ENCODE peak calls at places on chromosome 5, in nine cellular contexts. B is H4; F is hypothalamus; A is BJ; D is fibroblast of gingiva; O is effector memory CD8-positive, alpha-beta T cell; Q is ELF-1; N is NCI-H1048; K is stimulated activated CD4-positive, alpha-beta T cell treated with anti-CD3 and anti-CD28 coated beads, Interleukin-4, amount 100 ng/mL, for 4 hours. T is an unnamed sample.
A peak's percentile ranks its signal among the peaks of the same experiment; 100 is the strongest.

GRCh38 chr5:52757991-52758390 is 29.7 kb upstream of the ITGA1 start:
- DNase-seq in K (no peak), F (no peak), O (no peak), Q (no peak), N (no peak), A (no peak), B (no peak), D (no peak), T (no peak)

GRCh38 chr5:89458330-89458656 is 575.3 kb upstream of the MEF2C start:
- DNase-seq in F (no peak), B (no peak), D (no peak), K (no peak), N (no peak), O (no peak), Q (no peak), A (no peak), T (no peak)

GRCh38 chr5:107359033-107359915 is 311.5 kb downstream of the EFNA5 start:
- DNase-seq in F (no peak), D (peak; percentile 71), O (no peak), A (no peak), N (no peak), Q (no peak), K (no peak), B (peak; percentile 72), T (no peak)

GRCh38 chr5:132790201-132790870 is 13.3 kb upstream of the SEPTIN8 start:
- DNase-seq in A (no peak), F (peak; percentile 42), B (no peak), K (no peak), Q (no peak), N (no peak), D (no peak), O (no peak), T (no peak)

GRCh38 chr5:21398511-21398910 is 1410.5 kb upstream of the CDH18 start:
- DNase-seq in D (no peak), Q (peak; percentile 26), A (no peak), N (no peak), K (no peak), B (no peak), O (no peak), F (no peak), T (no peak)

GRCh38 chr5:1436036-1436435 is 9.2 kb downstream of the SLC6A3 start:
- DNase-seq in A (no peak), B (no peak), F (no peak), K (no peak), N (no peak), Q (no peak), O (no peak), D (no peak), T (no peak)

GRCh38 chr5:141245250-141245717 is at the start of gene PCDHB15:
- DNase-seq in D (no peak), K (no peak), F (peak; percentile 3), A (no peak), N (no peak), O (peak; percentile 13), Q (peak; percentile 50), B (no peak), T (peak; percentile 34)

GRCh38 chr5:10653751-10654400 is 90.0 kb downstream of the ANKRD33B start:
- DNase-seq in F (no peak), D (no peak), N (no peak), O (no peak), Q (no peak), K (no peak), B (no peak), A (no peak), T (no peak)

GRCh38 chr5:132491368-132492364 is 1.1 kb upstream of the IRF1 start:
- DNase-seq in N (no peak), D (no peak), F (no peak), O (peak; percentile 25), K (no peak), B (no peak), Q (peak; percentile 43), A (no peak), T (peak; percentile 39)

GRCh38 chr5:35229076-35230042 is 928 bp downstream of the PRLR start:
- DNase-seq in F (no peak), K (no peak), O (no peak), A (no peak), B (peak; percentile 51), Q (peak; percentile 92), N (peak; percentile 16), D (no peak), T (peak; percentile 83)

GRCh38 chr5:129116797-129117196 is 22.2 kb downstream of the ISOC1 start:
- DNase-seq in K (no peak), N (no peak), A (no peak), B (no peak), Q (no peak), D (no peak), O (no peak), F (no peak), T (no peak)

GRCh38 chr5:103703617-103704016 is 141.0 kb upstream of the NUDT12 start:
- DNase-seq in K (no peak), B (no peak), N (peak; percentile 51), F (no peak), O (no peak), A (no peak), Q (no peak), D (no peak), T (no peak)

GRCh38 chr5:41527201-41527779 is 16.9 kb upstream of the PLCXD3 start:
- DNase-seq in D (peak; percentile 72), F (no peak), A (peak; percentile 93), Q (peak; percentile 12), K (no peak), O (no peak), B (peak; percentile 90), N (no peak), T (peak; percentile 12)

GRCh38 chr5:124289641-124290201 is 456.7 kb downstream of the ZNF608 start:
- DNase-seq in F (no peak), O (no peak), N (no peak), D (no peak), Q (peak; percentile 93), K (no peak), B (no peak), A (no peak), T (peak; percentile 93)

GRCh38 chr5:173420108-173420507 is 91.9 kb upstream of the STC2 start:
- DNase-seq in O (no peak), A (no peak), B (no peak), F (peak; percentile 16), Q (no peak), N (no peak), D (no peak), K (no peak), T (no peak)

GRCh38 chr5:93092349-93093105 is 488.5 kb downstream of the NR2F1-AS1 start:
- DNase-seq in N (no peak), O (no peak), Q (no peak), K (no peak), B (peak; percentile 45), A (no peak), F (no peak), D (peak; percentile 58), T (no peak)

GRCh38 chr5:59126665-59127354 is 543.9 kb downstream of the RAB3C start:
- DNase-seq in N (no peak), D (peak; percentile 62), O (no peak), K (no peak), F (no peak), Q (peak; percentile 61), A (no peak), B (peak; percentile 67), T (no peak)

T was measured in pancreas.